ENCODE peak calls at places on chromosome 13, in eight cellular contexts. One of them, this sample, is unnamed.

GRCh38 chr13:94232956-94233355 is 246.5 kb downstream of the DCT start:
- DNase-seq in HFF-Myc: no peak
- DNase-seq in BJ: no peak
- DNase-seq in A549: no peak
- DNase-seq in type B pancreatic cell: no peak
- DNase-seq in body of pancreas: no peak
- DNase-seq in heart right ventricle: no peak
- DNase-seq in GM10248: no peak
- DNase-seq in this sample: no peak

GRCh38 chr13:99655351-99656091 is 154.2 kb downstream of the TM9SF2 start:
- DNase-seq in heart right ventricle: no peak
- DNase-seq in GM10248: no peak
- DNase-seq in body of pancreas: no peak
- DNase-seq in type B pancreatic cell: no peak
- DNase-seq in HFF-Myc: no peak
- DNase-seq in BJ: no peak
- DNase-seq in A549: peak; percentile 87
- DNase-seq in this sample: no peak

GRCh38 chr13:105446197-105446596 is 1089.3 kb downstream of the EFNB2 start:
- DNase-seq in heart right ventricle: no peak
- DNase-seq in BJ: no peak
- DNase-seq in HFF-Myc: no peak
- DNase-seq in GM10248: no peak
- DNase-seq in body of pancreas: no peak
- DNase-seq in A549: no peak
- DNase-seq in type B pancreatic cell: no peak
- DNase-seq in this sample: no peak

GRCh38 chr13:90640976-90641375 is 706.5 kb upstream of the MIR17HG start:
- DNase-seq in heart right ventricle: no peak
- DNase-seq in body of pancreas: no peak
- DNase-seq in A549: no peak
- DNase-seq in HFF-Myc: no peak
- DNase-seq in type B pancreatic cell: no peak
- DNase-seq in BJ: peak; percentile 26
- DNase-seq in GM10248: no peak
- DNase-seq in this sample: no peak

GRCh38 chr13:75050419-75051066 is 431.4 kb downstream of the TBC1D4 start:
- DNase-seq in BJ: peak; percentile 15
- DNase-seq in HFF-Myc: peak; percentile 9
- DNase-seq in type B pancreatic cell: no peak
- DNase-seq in heart right ventricle: no peak
- DNase-seq in body of pancreas: no peak
- DNase-seq in GM10248: no peak
- DNase-seq in A549: no peak
- DNase-seq in this sample: no peak

GRCh38 chr13:44989071-44989889 is at the start of the genes GPALPP1 and NUFIP1:
- DNase-seq in BJ: peak; percentile 60
- DNase-seq in body of pancreas: peak; percentile 96
- DNase-seq in GM10248: peak; percentile 97
- DNase-seq in HFF-Myc: peak; percentile 88
- DNase-seq in heart right ventricle: peak; percentile 96
- DNase-seq in type B pancreatic cell: peak; percentile 89
- DNase-seq in A549: peak; percentile 92
- DNase-seq in this sample: peak; percentile 90

GRCh38 chr13:33228645-33229445 is 56.7 kb downstream of the STARD13 start:
- DNase-seq in body of pancreas: no peak
- DNase-seq in BJ: no peak
- DNase-seq in heart right ventricle: no peak
- DNase-seq in HFF-Myc: no peak
- DNase-seq in GM10248: peak; percentile 60
- DNase-seq in A549: peak; percentile 28
- DNase-seq in type B pancreatic cell: no peak
- DNase-seq in this sample: no peak

GRCh38 chr13:95201814-95202521 is 99.3 kb downstream of the ABCC4 start:
- DNase-seq in GM10248: no peak
- DNase-seq in BJ: no peak
- DNase-seq in heart right ventricle: no peak
- DNase-seq in HFF-Myc: no peak
- DNase-seq in A549: no peak
- DNase-seq in type B pancreatic cell: no peak
- DNase-seq in body of pancreas: no peak
- DNase-seq in this sample: no peak

GRCh38 chr13:43981091-43981490 is 101.4 kb downstream of the LACC1 start:
- DNase-seq in BJ: no peak
- DNase-seq in GM10248: no peak
- DNase-seq in heart right ventricle: no peak
- DNase-seq in body of pancreas: no peak
- DNase-seq in type B pancreatic cell: no peak
- DNase-seq in A549: no peak
- DNase-seq in HFF-Myc: no peak
- DNase-seq in this sample: peak; percentile 7

GRCh38 chr13:42746846-42747245 is 34.5 kb upstream of the FAM216B start:
- DNase-seq in heart right ventricle: no peak
- DNase-seq in A549: no peak
- DNase-seq in HFF-Myc: peak; percentile 7
- DNase-seq in BJ: no peak
- DNase-seq in type B pancreatic cell: no peak
- DNase-seq in body of pancreas: no peak
- DNase-seq in GM10248: no peak
- DNase-seq in this sample: no peak

GRCh38 chr13:23772717-23773116 is 116.5 kb downstream of the MIPEP start:
- DNase-seq in BJ: no peak
- DNase-seq in type B pancreatic cell: no peak
- DNase-seq in body of pancreas: no peak
- DNase-seq in heart right ventricle: no peak
- DNase-seq in GM10248: no peak
- DNase-seq in HFF-Myc: no peak
- DNase-seq in A549: no peak
- DNase-seq in this sample: no peak

GRCh38 chr13:30373727-30374126 is 48.6 kb upstream of the UBE2L5 start:
- DNase-seq in HFF-Myc: no peak
- DNase-seq in heart right ventricle: no peak
- DNase-seq in GM10248: peak; percentile 46
- DNase-seq in type B pancreatic cell: no peak
- DNase-seq in body of pancreas: no peak
- DNase-seq in A549: no peak
- DNase-seq in BJ: no peak
- DNase-seq in this sample: no peak

GRCh38 chr13:40047322-40047771 is 391.9 kb downstream of the COG6 start:
- DNase-seq in HFF-Myc: no peak
- DNase-seq in GM10248: peak; percentile 22
- DNase-seq in heart right ventricle: no peak
- DNase-seq in body of pancreas: no peak
- DNase-seq in type B pancreatic cell: no peak
- DNase-seq in BJ: no peak
- DNase-seq in A549: no peak
- DNase-seq in this sample: no peak
- TF ChIP-seq CTCF in HFF-Myc: no peak
- TF ChIP-seq CTCF in GM10248: no peak
- TF ChIP-seq CTCF in heart right ventricle: no peak
- TF ChIP-seq CTCF in body of pancreas: no peak
- TF ChIP-seq CTCF in type B pancreatic cell: no peak
- TF ChIP-seq CTCF in BJ: no peak
- TF ChIP-seq CTCF in A549: no peak
- TF ChIP-seq CTCF in this sample: no peak

DNA sequence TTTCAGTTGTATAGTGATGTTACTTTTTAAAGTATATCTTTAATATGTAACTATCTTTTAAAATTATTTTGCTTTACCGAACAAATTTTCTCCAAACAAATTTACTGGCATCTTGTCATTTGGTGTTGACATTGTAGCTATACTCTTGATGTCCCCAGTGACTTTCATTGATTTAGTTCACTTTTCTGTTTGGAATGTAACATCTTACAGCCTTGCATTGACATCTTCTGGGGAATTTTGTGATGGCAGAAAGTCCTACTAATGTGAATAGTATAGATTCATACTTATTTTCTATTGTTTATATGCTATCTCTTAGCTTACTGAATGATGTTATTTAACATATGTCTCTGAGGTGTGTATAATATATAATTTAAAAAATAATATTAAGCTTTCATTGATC is 800.9 kb upstream of the ATXN8OS start:
- DNase-seq in BJ: no peak
- DNase-seq in type B pancreatic cell: no peak
- DNase-seq in HFF-Myc: no peak
- DNase-seq in GM10248: no peak
- DNase-seq in A549: no peak
- DNase-seq in body of pancreas: no peak
- DNase-seq in heart right ventricle: no peak
- DNase-seq in this sample: no peak
- TF ChIP-seq CTCF in BJ: no peak
- TF ChIP-seq CTCF in type B pancreatic cell: peak; percentile 27
- TF ChIP-seq CTCF in HFF-Myc: no peak
- TF ChIP-seq CTCF in GM10248: no peak
- TF ChIP-seq CTCF in A549: no peak
- TF ChIP-seq CTCF in body of pancreas: no peak
- TF ChIP-seq CTCF in heart right ventricle: no peak
- TF ChIP-seq CTCF in this sample: no peak

GRCh38 chr13:97258801-97259200 is 36.7 kb downstream of the MBNL2 start:
- DNase-seq in heart right ventricle: no peak
- DNase-seq in type B pancreatic cell: no peak
- DNase-seq in BJ: no peak
- DNase-seq in HFF-Myc: no peak
- DNase-seq in body of pancreas: no peak
- DNase-seq in A549: no peak
- DNase-seq in GM10248: no peak
- DNase-seq in this sample: no peak

GRCh38 chr13:97259787-97260641 is 37.9 kb downstream of the MBNL2 start:
- DNase-seq in A549: peak; percentile 40
- DNase-seq in type B pancreatic cell: no peak
- DNase-seq in body of pancreas: no peak
- DNase-seq in GM10248: no peak
- DNase-seq in HFF-Myc: no peak
- DNase-seq in BJ: no peak
- DNase-seq in heart right ventricle: no peak
- DNase-seq in this sample: no peak

GRCh38 chr13:97256343-97256783 is 34.2 kb downstream of the MBNL2 start:
- DNase-seq in GM10248: no peak
- DNase-seq in body of pancreas: peak; percentile 35
- DNase-seq in HFF-Myc: peak; percentile 83
- DNase-seq in type B pancreatic cell: no peak
- DNase-seq in BJ: peak; percentile 84
- DNase-seq in A549: peak; percentile 64
- DNase-seq in heart right ventricle: no peak
- DNase-seq in this sample: no peak

GRCh38 chr13:97257228-97257755 is 35.2 kb downstream of the MBNL2 start:
- DNase-seq in GM10248: no peak
- DNase-seq in HFF-Myc: no peak
- DNase-seq in BJ: no peak
- DNase-seq in heart right ventricle: no peak
- DNase-seq in body of pancreas: no peak
- DNase-seq in type B pancreatic cell: no peak
- DNase-seq in A549: no peak
- DNase-seq in this sample: no peak

DNA sequence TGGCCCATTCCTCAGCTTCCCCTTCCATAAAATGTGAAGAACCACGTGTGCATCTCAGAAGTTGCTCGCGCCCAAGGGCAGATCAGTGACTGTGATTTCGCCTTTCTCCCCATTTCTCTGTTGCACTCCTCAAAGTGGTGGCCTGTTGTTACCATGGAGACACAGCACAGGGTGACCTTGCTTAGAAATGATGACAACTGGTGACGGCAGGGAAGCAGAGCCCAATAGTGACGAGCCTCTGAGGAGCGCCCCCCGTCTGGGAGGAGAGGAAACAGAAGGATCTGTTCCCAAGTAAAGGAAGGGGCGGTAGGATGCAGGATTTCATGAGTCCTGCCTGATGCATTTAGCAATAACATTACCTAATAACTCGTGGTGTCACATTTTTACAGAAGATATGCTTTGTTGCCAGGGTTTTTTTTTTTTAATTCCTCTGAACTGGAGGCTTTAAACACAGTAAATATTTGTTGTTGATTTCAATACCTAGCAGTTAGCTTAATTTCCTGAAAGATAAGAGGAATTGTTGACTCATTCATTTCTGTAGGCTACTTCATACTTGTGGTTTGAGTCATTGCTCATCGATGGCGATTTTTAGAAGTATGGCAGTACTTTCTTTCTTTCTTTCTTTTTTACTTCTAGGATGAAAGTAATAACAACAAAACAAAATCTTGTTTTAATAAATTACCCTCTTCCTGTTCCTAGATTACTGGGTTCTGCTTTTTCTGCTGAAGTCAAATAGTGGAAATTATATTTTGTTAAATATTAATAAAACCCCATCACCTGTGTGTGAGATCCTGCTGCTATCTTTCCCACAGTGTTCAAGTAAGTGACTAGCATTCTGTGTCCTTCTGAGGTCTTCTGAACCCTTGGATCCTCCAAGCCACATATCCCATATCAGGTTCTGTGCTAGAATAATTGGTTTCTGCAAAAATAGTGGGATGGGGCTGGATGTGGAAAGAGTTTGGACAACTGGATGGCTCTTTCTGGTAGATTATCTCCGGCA is 36.0 kb downstream of the MBNL2 start:
- DNase-seq in heart right ventricle: peak; percentile 73
- DNase-seq in type B pancreatic cell: no peak
- DNase-seq in GM10248: peak; percentile 62
- DNase-seq in A549: peak; percentile 85
- DNase-seq in HFF-Myc: peak; percentile 54
- DNase-seq in body of pancreas: peak; percentile 80
- DNase-seq in BJ: peak; percentile 68
- DNase-seq in this sample: no peak
- TF ChIP-seq CTCF in heart right ventricle: no peak
- TF ChIP-seq CTCF in type B pancreatic cell: no peak
- TF ChIP-seq CTCF in GM10248: no peak
- TF ChIP-seq CTCF in A549: peak; percentile 31
- TF ChIP-seq CTCF in HFF-Myc: peak; percentile 38
- TF ChIP-seq CTCF in body of pancreas: no peak
- TF ChIP-seq CTCF in BJ: peak; percentile 34
- TF ChIP-seq CTCF in this sample: no peak

GRCh38 chr13:39037410-39037879 is 444 bp downstream of the PROSER1 start:
- DNase-seq in HFF-Myc: no peak
- DNase-seq in heart right ventricle: no peak
- DNase-seq in BJ: no peak
- DNase-seq in GM10248: peak; percentile 17
- DNase-seq in A549: no peak
- DNase-seq in body of pancreas: no peak
- DNase-seq in type B pancreatic cell: no peak
- DNase-seq in this sample: no peak

GRCh38 chr13:39039033-39039432 is 777 bp downstream of the NHLRC3 start:
- DNase-seq in A549: no peak
- DNase-seq in heart right ventricle: no peak
- DNase-seq in type B pancreatic cell: no peak
- DNase-seq in GM10248: no peak
- DNase-seq in BJ: no peak
- DNase-seq in body of pancreas: no peak
- DNase-seq in HFF-Myc: no peak
- DNase-seq in this sample: no peak

GRCh38 chr13:39036212-39036611 is 1.7 kb downstream of the PROSER1 start:
- DNase-seq in body of pancreas: peak; percentile 11
- DNase-seq in BJ: no peak
- DNase-seq in type B pancreatic cell: no peak
- DNase-seq in heart right ventricle: no peak
- DNase-seq in HFF-Myc: no peak
- DNase-seq in GM10248: no peak
- DNase-seq in A549: no peak
- DNase-seq in this sample: no peak

GRCh38 chr13:39038569-39038898 is 278 bp downstream of the NHLRC3 start:
- DNase-seq in HFF-Myc: no peak
- DNase-seq in heart right ventricle: no peak
- DNase-seq in BJ: no peak
- DNase-seq in GM10248: peak; percentile 30
- DNase-seq in type B pancreatic cell: no peak
- DNase-seq in body of pancreas: peak; percentile 15
- DNase-seq in A549: no peak
- DNase-seq in this sample: no peak

GRCh38 chr13:39037880-39038568 is at the start of the genes NHLRC3 and PROSER1:
- DNase-seq in BJ: peak; percentile 72
- DNase-seq in A549: peak; percentile 15
- DNase-seq in HFF-Myc: peak; percentile 52
- DNase-seq in GM10248: peak; percentile 85
- DNase-seq in heart right ventricle: peak; percentile 95
- DNase-seq in body of pancreas: peak; percentile 93
- DNase-seq in type B pancreatic cell: peak; percentile 87
- DNase-seq in this sample: peak; percentile 91
- TF ChIP-seq CTCF in BJ: no peak
- TF ChIP-seq CTCF in A549: no peak
- TF ChIP-seq CTCF in HFF-Myc: no peak
- TF ChIP-seq CTCF in GM10248: no peak
- TF ChIP-seq CTCF in heart right ventricle: no peak
- TF ChIP-seq CTCF in body of pancreas: no peak
- TF ChIP-seq CTCF in type B pancreatic cell: no peak
- TF ChIP-seq CTCF in this sample: no peak

This sample was measured in WERI-Rb-1.